ENCODE peak calls at places on chromosomes 12 and 14, in four cellular contexts. Q is fibroblast of the aortic adventitia, P is cardiac muscle cell, B is HFFc6. G is an unnamed sample.

GRCh38 chr12:65556676-65557424 is 267.4 kb upstream of the HMGA2 start:
- DNase-seq in Q (peak), P (peak), B (peak), G (peak)

GRCh38 chr12:646303-647038 is 16.8 kb downstream of the NINJ2 start:
- DNase-seq in Q (peak), P (peak), B (no peak), G (no peak)

GRCh38 chr12:13165578-13166120 is 30.9 kb upstream of the EMP1 start:
- DNase-seq in Q (peak), P (peak), B (peak), G (peak)

GRCh38 chr12:28027947-28028724 is 55.6 kb upstream of the PTHLH start:
- DNase-seq in Q (no peak), P (peak), B (no peak), G (no peak)

GRCh38 chr14:72024043-72024407 is 91.8 kb downstream of the RGS6 start:
- DNase-seq in Q (peak), P (peak), B (no peak), G (no peak)

GRCh38 chr12:19322376-19322775 is 116.9 kb upstream of the AEBP2 start:
- DNase-seq in Q (no peak), P (peak), B (no peak), G (no peak)

GRCh38 chr14:67173719-67174118 is 15.5 kb upstream of the GARIN2 start:
- DNase-seq in Q (no peak), P (no peak), B (no peak), G (no peak)

GRCh38 chr12:118164798-118165486 is 29.0 kb downstream of the PEBP1 start:
- DNase-seq in Q (peak), P (peak), B (peak), G (no peak)

GRCh38 chr14:48914921-48915320 is 671.3 kb downstream of the RPS29 start:
- DNase-seq in Q (no peak), P (no peak), B (no peak), G (no peak)

GRCh38 chr12:51379571-51379970 is 11.6 kb downstream of the GALNT6 start:
- DNase-seq in Q (no peak), P (no peak), B (no peak), G (no peak)

GRCh38 chr12:56628671-56629458 is 1.3 kb downstream of the BAZ2A start:
- DNase-seq in Q (peak), P (peak), B (peak), G (peak)

GRCh38 chr12:4293299-4293941 is 19.9 kb downstream of the CCND2 start:
- DNase-seq in Q (no peak), P (no peak), B (no peak), G (no peak)

GRCh38 chr12:39102474-39103209 is 197.3 kb upstream of the CPNE8 start:
- DNase-seq in Q (peak), P (peak), B (no peak), G (no peak)

GRCh38 chr14:56874375-56874774 is 64.1 kb upstream of the OTX2 start:
- DNase-seq in Q (no peak), P (no peak), B (no peak), G (no peak)

GRCh38 chr12:132429932-132430643 is 59.9 kb upstream of the FBRSL1 start:
- DNase-seq in Q (no peak), P (no peak), B (no peak), G (peak)

GRCh38 chr12:75704664-75705063 is 193.3 kb upstream of the KRR1 start:
- DNase-seq in Q (no peak), P (peak), B (no peak), G (no peak)

GRCh38 chr14:69118313-69118712 is 34.6 kb downstream of the DCAF5 start:
- DNase-seq in Q (no peak), P (no peak), B (no peak), G (no peak)

GRCh38 chr12:81627336-81628189 is 131.6 kb downstream of the PPFIA2 start:
- DNase-seq in Q (peak), P (peak), B (peak), G (no peak)

GRCh38 chr12:59194794-59195193 is 274.5 kb upstream of the LRIG3 start:
- DNase-seq in Q (no peak), P (no peak), B (no peak), G (no peak)
- TF ChIP-seq CTCF in Q (no peak), P (no peak), B (no peak), G (no peak)

DNA sequence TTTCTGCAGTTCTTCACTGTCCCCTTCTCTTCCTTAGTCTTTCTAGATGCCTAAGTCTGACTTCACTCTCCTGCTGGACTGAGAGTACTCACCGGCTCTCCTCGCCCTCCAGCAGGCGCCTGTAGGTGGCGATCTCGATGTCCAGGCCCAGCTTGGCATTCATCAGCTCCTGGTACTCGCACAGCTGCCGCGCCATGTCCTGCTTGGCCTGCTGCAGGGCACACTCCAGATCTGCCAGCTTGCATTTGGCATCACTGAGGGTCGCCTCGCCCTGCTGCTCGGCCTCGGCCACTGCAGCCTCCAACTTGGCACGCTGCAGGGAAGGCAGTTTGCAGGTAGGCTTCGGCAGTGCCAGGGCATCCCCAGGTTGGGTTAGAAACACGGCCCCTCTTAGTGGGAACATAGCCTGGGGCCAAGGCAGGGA is 5.2 kb downstream of the KRT84 start:
- DNase-seq in Q (peak), P (peak), B (peak), G (no peak)
- TF ChIP-seq CTCF in Q (peak), P (peak), B (peak), G (peak)

DNA sequence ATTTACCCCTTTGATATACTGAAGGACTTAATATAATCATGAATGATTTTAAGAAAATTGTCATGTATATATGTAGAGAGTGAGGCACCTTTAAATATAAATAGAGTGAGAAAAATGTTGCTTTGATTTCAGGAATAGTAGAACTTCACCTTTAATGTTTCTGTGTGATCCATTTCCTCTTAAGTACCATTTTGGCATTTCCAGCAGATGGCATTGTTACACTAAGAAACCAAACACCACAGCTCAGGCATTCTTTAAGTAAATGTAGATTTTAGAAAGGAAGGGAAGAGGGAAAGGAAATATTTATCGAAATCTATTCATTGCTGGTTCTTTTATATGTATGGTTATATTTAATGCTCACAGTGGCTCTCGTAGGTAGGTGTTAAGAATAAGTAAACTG is 556.7 kb upstream of the FBXO33 start:
- DNase-seq in Q (peak), P (peak), B (no peak), G (no peak)
- TF ChIP-seq CTCF in Q (no peak), P (peak), B (peak), G (no peak)

GRCh38 chr14:47447076-47447475 is 228.3 kb downstream of the MDGA2 start:
- DNase-seq in Q (no peak), P (no peak), B (no peak), G (no peak)

GRCh38 chr14:47439953-47440352 is 235.5 kb downstream of the MDGA2 start:
- DNase-seq in Q (no peak), P (no peak), B (no peak), G (no peak)

GRCh38 chr14:47438650-47439140 is 236.7 kb downstream of the MDGA2 start:
- DNase-seq in Q (no peak), P (peak), B (no peak), G (no peak)

DNA sequence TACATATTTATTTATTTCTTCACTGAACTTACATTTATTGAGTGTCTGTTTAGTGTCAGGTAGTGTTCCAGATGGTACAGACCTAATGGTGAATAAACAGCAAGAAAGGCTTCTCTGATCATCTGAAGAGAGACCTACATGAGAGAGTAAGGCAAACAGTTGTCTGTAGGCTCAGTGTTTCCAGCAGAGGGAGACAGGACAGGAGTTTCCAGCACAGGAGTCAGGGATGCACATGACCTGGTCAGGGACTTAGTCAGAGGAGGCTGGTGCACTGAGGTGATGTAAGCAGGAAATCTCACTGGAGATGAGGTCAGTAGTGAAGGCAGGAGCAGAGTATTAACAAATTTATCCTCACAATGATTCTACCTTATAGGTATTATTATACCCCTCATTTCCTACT is 233.2 kb downstream of the MDGA2 start:
- DNase-seq in Q (no peak), P (peak), B (no peak), G (no peak)
- TF ChIP-seq CTCF in Q (no peak), P (no peak), B (no peak), G (no peak)

DNA sequence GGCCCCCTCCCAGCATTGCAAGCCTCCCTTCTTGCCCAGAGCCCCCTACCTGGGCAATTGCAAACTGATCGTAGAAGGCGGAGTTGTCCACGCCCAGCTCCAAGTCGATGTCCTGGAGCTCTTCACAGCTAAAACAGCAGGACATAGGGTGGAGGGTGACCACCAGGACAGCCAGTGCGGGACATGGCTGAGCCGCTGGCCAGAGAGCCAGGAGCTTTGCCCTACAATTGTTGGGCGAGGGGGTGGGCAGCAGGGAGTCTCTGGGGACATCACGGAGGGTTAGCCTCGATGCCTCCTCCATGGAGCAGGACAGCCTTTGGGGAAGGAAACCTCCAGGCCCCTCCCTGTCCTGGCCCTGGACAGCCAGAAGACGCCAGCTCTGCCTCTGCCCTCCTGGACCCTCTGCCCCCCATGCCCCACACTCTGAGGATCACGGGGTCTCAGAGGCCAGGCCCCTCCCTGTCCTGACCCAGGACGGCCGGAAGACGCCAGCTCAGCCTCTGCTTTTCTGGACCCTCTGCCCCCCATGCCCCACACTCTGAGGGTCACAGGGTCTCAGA is 9.4 kb downstream of the TMEM179 start:
- DNase-seq in Q (no peak), P (no peak), B (no peak), G (peak)
- TF ChIP-seq CTCF in Q (no peak), P (no peak), B (no peak), G (no peak)

GRCh38 chr12:6942331-6942665 is 1.3 kb upstream of the RNU7-1 start:
- DNase-seq in Q (no peak), P (no peak), B (no peak), G (peak)

GRCh38 chr12:6944381-6945186 is 762 bp downstream of the C12orf57 start:
- DNase-seq in Q (peak), P (peak), B (peak), G (peak)

GRCh38 chr12:6943387-6943718 is 263 bp upstream of the RNU7-1 start:
- DNase-seq in Q (peak), P (peak), B (peak), G (peak)

GRCh38 chr12:6945613-6946012 is 1.8 kb downstream of the C12orf57 start:
- DNase-seq in Q (no peak), P (no peak), B (no peak), G (peak)

GRCh38 chr12:6943719-6944380 is at the start of the genes C12orf57 and RNU7-1:
- DNase-seq in Q (no peak), P (peak), B (peak), G (peak)
- TF ChIP-seq CTCF in Q (no peak), P (no peak), B (no peak), G (no peak)

GRCh38 chr12:104725610-104726009 is 232.5 kb downstream of the SLC41A2 start:
- DNase-seq in Q (no peak), P (no peak), B (no peak), G (peak)

GRCh38 chr12:104730761-104731160 is 227.3 kb downstream of the SLC41A2 start:
- DNase-seq in Q (no peak), P (no peak), B (no peak), G (peak)

GRCh38 chr12:104729610-104730446 is 228.3 kb downstream of the SLC41A2 start:
- DNase-seq in Q (no peak), P (no peak), B (no peak), G (peak)

GRCh38 chr12:104727866-104728449 is 230.1 kb downstream of the SLC41A2 start:
- DNase-seq in Q (no peak), P (peak), B (no peak), G (no peak)

GRCh38 chr12:104729091-104729490 is 229.0 kb downstream of the SLC41A2 start:
- DNase-seq in Q (no peak), P (no peak), B (no peak), G (no peak)
- TF ChIP-seq CTCF in Q (no peak), P (no peak), B (no peak), G (no peak)

GRCh38 chr12:98838282-98838681 is 193.2 kb downstream of the APAF1 start:
- DNase-seq in Q (peak), P (no peak), B (no peak), G (no peak)
- TF ChIP-seq CTCF in Q (peak), P (peak), B (peak), G (no peak)

DNA sequence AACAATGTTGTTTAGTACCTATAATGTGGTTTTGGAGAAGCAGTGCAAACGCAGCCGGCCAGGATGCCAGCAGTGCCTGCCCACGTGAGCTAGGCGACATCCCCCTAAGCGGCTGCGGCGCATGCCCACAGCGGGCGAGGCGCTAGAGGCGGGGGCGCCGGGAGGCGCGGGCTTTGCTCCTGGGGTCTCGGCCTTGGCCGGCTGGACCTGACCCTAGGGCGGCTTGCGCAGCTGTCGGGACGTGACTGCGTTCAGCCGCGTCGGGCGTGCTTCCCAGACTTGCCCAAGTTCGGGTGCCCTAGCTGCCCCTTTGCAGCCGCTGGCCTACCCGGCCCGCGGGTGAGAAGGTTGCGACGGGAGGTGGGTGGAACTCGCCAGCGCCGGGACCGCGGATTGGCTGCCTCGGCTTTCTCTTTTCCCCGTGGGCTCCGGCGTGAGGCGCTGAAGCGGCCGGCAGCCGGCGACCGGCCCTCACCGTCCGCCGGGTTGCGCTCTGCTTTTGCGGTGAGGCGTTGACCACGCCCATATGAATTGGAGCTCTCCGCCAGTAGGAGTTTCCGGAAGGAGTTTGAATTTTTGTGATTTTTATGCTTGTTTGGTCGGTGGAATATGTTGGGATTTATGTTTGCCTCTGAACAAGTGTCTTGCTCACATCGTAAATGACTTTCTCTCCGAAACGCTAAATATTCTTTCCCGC is at the start of gene TMEM19:
- DNase-seq in Q (peak), P (peak), B (peak), G (peak)
- TF ChIP-seq CTCF in Q (no peak), P (peak), B (peak), G (peak)